ENCODE peak calls at places on chromosomes 16 and 17, in eight cellular contexts. J, L, X, A, U, R, G and M are unnamed samples.

GRCh38 chr17:77049440-77049839 is 91.3 kb upstream of the SEC14L1 start:
- DNase-seq in J (no peak), L (no peak), X (no peak), A (no peak), U (no peak), R (no peak), G (peak), M (peak)

GRCh38 chr17:9424071-9424640 is 151.5 kb downstream of the STX8 start:
- DNase-seq in J (no peak), L (no peak), X (no peak), A (no peak), U (no peak), R (no peak), G (no peak), M (no peak)

GRCh38 chr17:56160395-56160889 is 7.2 kb downstream of the ANKFN1 start:
- DNase-seq in J (no peak), L (no peak), X (no peak), A (no peak), U (no peak), R (no peak), G (peak), M (no peak)

GRCh38 chr16:84806256-84806889 is 13.4 kb upstream of the CRISPLD2 start:
- DNase-seq in J (no peak), L (peak), X (no peak), A (no peak), U (no peak), R (no peak), G (peak), M (no peak)

GRCh38 chr16:88560722-88561484 is 9.3 kb upstream of the ZC3H18 start:
- DNase-seq in J (no peak), L (no peak), X (no peak), A (peak), U (no peak), R (no peak), G (peak), M (no peak)

GRCh38 chr17:6135216-6135615 is 65.0 kb downstream of the WSCD1 start:
- DNase-seq in J (no peak), L (no peak), X (no peak), A (no peak), U (no peak), R (no peak), G (no peak), M (no peak)

GRCh38 chr17:42937712-42938596 is 26.3 kb downstream of the AARSD1 start:
- DNase-seq in J (peak), L (no peak), X (no peak), A (peak), U (no peak), R (peak), G (peak), M (peak)

GRCh38 chr17:28507567-28508195 is 1.5 kb downstream of the FOXN1 start:
- DNase-seq in J (no peak), L (no peak), X (no peak), A (no peak), U (no peak), R (no peak), G (no peak), M (no peak)

GRCh38 chr16:11986521-11987057 is 10.1 kb downstream of the SNX29 start:
- DNase-seq in J (no peak), L (no peak), X (no peak), A (no peak), U (no peak), R (no peak), G (peak), M (no peak)

GRCh38 chr17:57537524-57538410 is 207.3 kb downstream of the CCDC182 start:
- DNase-seq in J (no peak), L (no peak), X (no peak), A (no peak), U (no peak), R (no peak), G (no peak), M (no peak)

GRCh38 chr17:5672815-5673430 is 88.6 kb upstream of the NLRP1 start:
- DNase-seq in J (no peak), L (peak), X (no peak), A (no peak), U (no peak), R (no peak), G (no peak), M (no peak)

GRCh38 chr17:80862978-80863377 is 128.7 kb upstream of the CHMP6 start:
- DNase-seq in J (no peak), L (no peak), X (no peak), A (no peak), U (no peak), R (no peak), G (no peak), M (no peak)